ENCODE peak calls at places on chromosomes 5 and 9, in four cellular contexts. One of them, this sample, is unnamed.

GRCh38 chr5:110681109-110681508 is 45.4 kb downstream of the TMEM232 start:
- DNase-seq in H1: no peak
- DNase-seq in GM12878: no peak
- DNase-seq in K562: no peak
- DNase-seq in this sample: no peak

GRCh38 chr9:132040808-132041207 is 38.9 kb downstream of the MED27 start:
- DNase-seq in K562: no peak
- DNase-seq in H1: no peak
- DNase-seq in GM12878: no peak
- DNase-seq in this sample: no peak

GRCh38 chr5:93789173-93790070 is 48.0 kb upstream of the POU5F2 start:
- DNase-seq in H1: no peak
- DNase-seq in GM12878: no peak
- DNase-seq in K562: no peak
- DNase-seq in this sample: no peak

GRCh38 chr9:115746496-115746895 is 407.1 kb upstream of the PAPPA start:
- DNase-seq in GM12878: no peak
- DNase-seq in H1: no peak
- DNase-seq in K562: no peak
- DNase-seq in this sample: no peak

GRCh38 chr5:160199410-160199911 is 29.8 kb upstream of the FABP6 start:
- DNase-seq in H1: no peak
- DNase-seq in K562: peak
- DNase-seq in GM12878: no peak
- DNase-seq in this sample: no peak

GRCh38 chr5:41794478-41794877 is 75.7 kb downstream of the OXCT1 start:
- DNase-seq in GM12878: no peak
- DNase-seq in K562: peak
- DNase-seq in H1: no peak
- DNase-seq in this sample: peak

GRCh38 chr9:34685591-34685990 is 5.5 kb downstream of the CCL19 start:
- DNase-seq in GM12878: no peak
- DNase-seq in K562: no peak
- DNase-seq in H1: no peak
- DNase-seq in this sample: no peak

GRCh38 chr5:26757941-26758340 is 280.4 kb downstream of the CDH9 start:
- DNase-seq in H1: no peak
- DNase-seq in GM12878: no peak
- DNase-seq in K562: no peak
- DNase-seq in this sample: no peak

GRCh38 chr5:56183507-56183906 is 49.6 kb downstream of the ANKRD55 start:
- DNase-seq in GM12878: no peak
- DNase-seq in K562: no peak
- DNase-seq in H1: no peak
- DNase-seq in this sample: peak

GRCh38 chr9:97710356-97711222 is 13.4 kb upstream of the XPA start:
- DNase-seq in K562: peak
- DNase-seq in GM12878: no peak
- DNase-seq in H1: no peak
- DNase-seq in this sample: peak

GRCh38 chr5:54718647-54719046 is 201.1 kb downstream of the SNX18 start:
- DNase-seq in H1: no peak
- DNase-seq in K562: no peak
- DNase-seq in GM12878: no peak
- DNase-seq in this sample: no peak

GRCh38 chr5:149060325-149060724 is 2.5 kb downstream of the SH3TC2 start:
- DNase-seq in GM12878: no peak
- DNase-seq in K562: peak
- DNase-seq in H1: no peak
- DNase-seq in this sample: no peak

DNA sequence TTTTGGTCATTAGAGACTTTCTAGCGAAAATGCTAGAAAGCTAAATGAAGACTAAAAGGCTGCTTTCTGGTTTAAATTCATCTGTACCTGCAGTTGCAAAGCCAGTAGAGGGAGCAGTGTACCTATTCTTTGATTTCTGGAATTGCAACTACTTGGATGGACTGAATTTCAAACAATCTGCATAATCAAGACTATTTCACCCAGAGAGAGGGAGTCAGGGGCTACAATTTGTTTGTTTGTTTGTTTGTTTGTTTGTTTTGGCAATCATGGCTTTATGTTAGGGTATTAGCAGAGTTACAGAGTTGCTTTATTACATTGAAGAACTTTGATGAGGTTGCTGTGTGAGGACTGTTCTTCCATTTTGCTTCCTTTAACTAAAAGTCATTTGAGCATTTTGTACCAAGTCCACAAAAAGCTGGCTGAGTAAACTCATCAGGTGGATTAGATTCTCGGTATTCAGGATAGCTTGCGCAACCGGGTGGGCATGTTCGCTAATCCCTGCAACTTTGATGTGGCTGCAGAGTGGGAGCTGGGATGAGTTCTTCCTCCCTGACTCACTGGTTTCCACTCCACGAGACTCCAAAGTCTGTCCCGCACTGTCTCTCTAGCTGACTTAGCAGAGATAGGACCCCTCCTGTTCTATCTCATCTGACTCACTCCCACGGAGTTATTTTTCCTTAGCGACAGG is 80.0 kb upstream of the TUT7 start:
- DNase-seq in H1: no peak
- DNase-seq in GM12878: no peak
- DNase-seq in K562: peak
- DNase-seq in this sample: peak
- TF ChIP-seq EGR1 in H1: no peak
- TF ChIP-seq EGR1 in GM12878: no peak
- TF ChIP-seq EGR1 in K562: no peak
- TF ChIP-seq EGR1 in this sample: no peak

GRCh38 chr5:135891280-135891679 is 4.4 kb downstream of the IL9 start:
- DNase-seq in H1: no peak
- DNase-seq in K562: no peak
- DNase-seq in GM12878: no peak
- DNase-seq in this sample: no peak

GRCh38 chr5:135887881-135888614 is 7.6 kb downstream of the IL9 start:
- DNase-seq in GM12878: no peak
- DNase-seq in H1: no peak
- DNase-seq in K562: peak
- DNase-seq in this sample: no peak

GRCh38 chr5:135891804-135892203 is 3.8 kb downstream of the IL9 start:
- DNase-seq in GM12878: no peak
- DNase-seq in K562: peak
- DNase-seq in H1: peak
- DNase-seq in this sample: no peak

GRCh38 chr5:135890296-135890695 is 5.3 kb downstream of the IL9 start:
- DNase-seq in H1: no peak
- DNase-seq in GM12878: no peak
- DNase-seq in K562: no peak
- DNase-seq in this sample: no peak

DNA sequence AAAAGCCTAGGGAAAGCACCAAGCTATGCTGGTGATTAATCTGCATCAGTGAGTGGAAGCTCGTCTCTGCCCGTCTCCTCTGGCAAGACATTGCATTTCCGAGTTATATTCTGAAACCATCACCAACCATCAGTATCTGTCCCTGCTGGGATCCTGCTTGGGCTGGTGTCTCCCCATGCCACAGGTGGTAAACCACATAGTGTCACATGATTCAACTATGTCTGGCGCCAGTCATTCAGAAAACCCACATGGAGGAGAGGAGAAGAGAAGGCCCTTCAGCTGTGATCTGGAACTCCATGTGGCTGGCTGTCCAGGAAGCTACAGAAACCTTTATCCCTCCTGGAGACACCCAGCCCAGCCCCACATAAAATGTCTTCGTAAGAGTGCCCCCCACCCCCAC is 4.8 kb downstream of the IL9 start:
- DNase-seq in H1: no peak
- DNase-seq in K562: no peak
- DNase-seq in GM12878: peak
- DNase-seq in this sample: no peak
- TF ChIP-seq EGR1 in H1: no peak
- TF ChIP-seq EGR1 in K562: no peak
- TF ChIP-seq EGR1 in GM12878: no peak
- TF ChIP-seq EGR1 in this sample: no peak

GRCh38 chr9:70479880-70480291 is 65.4 kb upstream of the KLF9 start:
- DNase-seq in H1: peak
- DNase-seq in K562: no peak
- DNase-seq in GM12878: no peak
- DNase-seq in this sample: no peak
- TF ChIP-seq EGR1 in H1: no peak
- TF ChIP-seq EGR1 in K562: no peak
- TF ChIP-seq EGR1 in GM12878: no peak
- TF ChIP-seq EGR1 in this sample: no peak

GRCh38 chr5:36073595-36074216 is 7.0 kb upstream of the UGT3A2 start:
- DNase-seq in K562: peak
- DNase-seq in H1: peak
- DNase-seq in GM12878: no peak
- DNase-seq in this sample: peak

GRCh38 chr5:36078430-36078829 is 11.7 kb upstream of the UGT3A2 start:
- DNase-seq in GM12878: no peak
- DNase-seq in H1: no peak
- DNase-seq in K562: no peak
- DNase-seq in this sample: no peak

DNA sequence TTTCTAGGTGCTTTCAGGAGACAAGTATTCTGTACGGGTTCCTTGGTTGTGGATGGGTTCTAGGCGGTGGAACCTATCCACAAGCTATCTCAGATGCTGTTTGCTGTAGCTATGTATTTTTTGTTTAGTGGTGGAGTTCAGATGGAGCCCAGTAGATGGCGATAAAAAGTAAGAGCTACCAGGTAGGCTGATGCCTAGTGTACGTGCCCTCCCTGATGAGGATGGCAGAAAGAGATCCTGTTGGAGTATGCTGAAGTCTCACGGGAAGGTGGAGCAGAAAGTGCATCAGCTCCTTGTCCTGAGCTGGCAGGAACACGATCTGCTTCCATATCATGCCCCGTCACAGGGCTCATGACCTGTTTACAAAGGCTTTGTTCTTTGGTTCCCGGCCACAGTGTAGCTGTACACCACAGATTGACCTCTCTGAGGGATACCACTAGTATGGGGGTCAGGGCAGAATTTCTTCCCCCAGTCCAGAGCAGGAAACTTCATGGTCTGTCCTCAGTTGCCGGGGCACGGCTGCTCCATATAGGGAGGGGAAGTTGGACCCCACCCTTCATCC is 12.6 kb upstream of the UGT3A2 start:
- DNase-seq in K562: peak
- DNase-seq in GM12878: peak
- DNase-seq in H1: peak
- DNase-seq in this sample: peak
- TF ChIP-seq EGR1 in K562: no peak
- TF ChIP-seq EGR1 in GM12878: no peak
- TF ChIP-seq EGR1 in H1: no peak
- TF ChIP-seq EGR1 in this sample: no peak

DNA sequence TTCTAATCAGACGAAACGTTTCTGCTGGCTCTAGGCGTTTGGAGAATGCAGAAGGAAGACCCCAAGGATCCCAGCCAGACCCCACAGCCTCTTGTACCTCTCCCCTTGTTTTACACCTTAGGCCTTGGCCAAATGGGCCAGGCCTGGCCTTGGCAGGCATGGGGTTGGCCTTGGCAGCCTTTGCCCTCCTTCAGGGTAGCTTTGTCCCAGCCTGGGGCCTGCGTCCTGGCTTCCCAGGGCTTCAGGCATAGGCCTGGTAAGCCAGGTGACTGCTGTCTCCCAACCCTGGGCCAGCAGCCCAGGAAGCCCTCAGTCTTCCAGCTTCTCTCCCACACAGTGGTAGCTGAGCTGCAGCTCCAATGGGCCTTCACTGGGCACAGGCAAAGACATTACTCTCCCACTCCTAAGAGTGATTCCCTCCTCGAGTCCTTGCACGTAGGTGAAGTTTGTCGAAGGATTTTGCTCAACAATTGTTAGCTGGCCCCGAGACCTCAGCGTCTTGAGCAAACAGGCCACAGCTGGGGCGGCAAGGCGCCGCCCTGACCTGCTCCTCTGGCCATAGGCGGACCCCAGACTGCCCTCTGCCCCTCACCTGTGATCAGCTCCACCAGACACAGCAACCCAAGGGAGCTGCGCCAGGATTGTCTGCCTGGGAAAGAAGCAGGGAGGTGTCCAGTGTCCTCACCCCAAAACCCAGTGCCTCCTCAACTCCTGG is 1.1 kb upstream of the PITX1 start:
- DNase-seq in K562: peak
- DNase-seq in H1: no peak
- DNase-seq in GM12878: no peak
- DNase-seq in this sample: no peak
- TF ChIP-seq EGR1 in K562: no peak
- TF ChIP-seq EGR1 in H1: no peak
- TF ChIP-seq EGR1 in GM12878: no peak
- TF ChIP-seq EGR1 in this sample: no peak

GRCh38 chr9:71115448-71115975 is 5.9 kb downstream of the TRPM3 start:
- DNase-seq in H1: no peak
- DNase-seq in GM12878: no peak
- DNase-seq in K562: no peak
- DNase-seq in this sample: no peak
- TF ChIP-seq EGR1 in H1: no peak
- TF ChIP-seq EGR1 in GM12878: no peak
- TF ChIP-seq EGR1 in K562: no peak
- TF ChIP-seq EGR1 in this sample: no peak

DNA sequence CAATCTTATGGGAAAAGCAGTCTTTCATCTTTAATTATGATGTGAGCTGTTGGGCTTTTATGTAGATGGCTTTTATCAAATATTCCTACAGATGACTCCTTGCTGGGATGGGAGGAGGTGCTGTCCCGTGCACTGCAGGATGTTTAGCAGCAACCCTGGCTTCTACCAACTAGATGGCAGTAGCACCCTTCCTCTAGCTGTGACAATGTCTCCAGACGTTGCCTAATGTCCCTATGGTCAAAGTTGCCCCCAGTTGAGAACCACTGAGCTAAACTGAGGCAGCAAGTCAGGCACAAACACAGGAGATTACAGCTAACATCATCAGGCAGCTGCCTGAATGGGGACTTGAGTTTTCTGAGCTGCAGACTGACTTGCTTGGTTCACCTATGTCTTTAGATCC is 401.9 kb upstream of the PDE4D start:
- DNase-seq in GM12878: peak
- DNase-seq in K562: no peak
- DNase-seq in H1: no peak
- DNase-seq in this sample: peak
- TF ChIP-seq EGR1 in GM12878: no peak
- TF ChIP-seq EGR1 in K562: no peak
- TF ChIP-seq EGR1 in H1: no peak
- TF ChIP-seq EGR1 in this sample: no peak

GRCh38 chr5:103434057-103434456 is 128.5 kb downstream of the NUDT12 start:
- DNase-seq in H1: peak
- DNase-seq in GM12878: no peak
- DNase-seq in K562: peak
- DNase-seq in this sample: no peak
- TF ChIP-seq EGR1 in H1: no peak
- TF ChIP-seq EGR1 in GM12878: no peak
- TF ChIP-seq EGR1 in K562: no peak
- TF ChIP-seq EGR1 in this sample: no peak

DNA sequence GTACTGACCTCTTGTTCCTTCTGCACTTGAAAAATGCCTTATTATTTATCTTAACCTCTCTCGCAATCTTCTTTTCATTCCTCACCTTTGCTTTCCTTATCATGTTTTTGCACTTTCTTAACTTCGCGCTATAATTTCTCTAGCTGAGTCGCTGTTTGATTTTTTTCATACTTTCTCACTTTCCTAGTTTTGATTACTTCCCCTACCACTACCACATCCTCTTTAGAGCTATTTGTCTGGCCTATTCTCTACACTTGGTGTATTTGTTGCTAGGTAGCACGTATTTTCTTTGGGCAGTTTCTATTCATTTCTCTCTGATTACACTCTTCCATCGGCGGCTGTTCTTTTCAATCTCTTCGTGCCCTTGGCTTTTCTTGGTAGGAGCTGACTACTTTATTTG is 611.8 kb downstream of the BNC2 start:
- DNase-seq in H1: no peak
- DNase-seq in K562: no peak
- DNase-seq in GM12878: peak
- DNase-seq in this sample: no peak
- TF ChIP-seq EGR1 in H1: no peak
- TF ChIP-seq EGR1 in K562: no peak
- TF ChIP-seq EGR1 in GM12878: no peak
- TF ChIP-seq EGR1 in this sample: no peak

This sample was measured in HCT116.